ENCODE peak calls at places on chromosomes 16 and 17, in four cellular contexts. One of them, this sample, is unnamed. For H3K27me3 and H3K4me1, the result is how much of the 10 kb centered on the place peaks cover.

GRCh38 chr17:39139137-39139516 is 12.3 kb downstream of the PLXDC1 start:
- DNase-seq in endodermal cell: no peak
- DNase-seq in thoracic aorta: no peak
- DNase-seq in upper lobe of right lung: no peak
- DNase-seq in this sample: no peak

GRCh38 chr17:31559647-31560501 is 168.4 kb downstream of the RAB11FIP4 start:
- DNase-seq in thoracic aorta: no peak
- DNase-seq in endodermal cell: peak
- DNase-seq in upper lobe of right lung: no peak
- DNase-seq in this sample: no peak

GRCh38 chr17:74981979-74982662 is 5.3 kb upstream of the CDR2L start:
- DNase-seq in upper lobe of right lung: peak
- DNase-seq in endodermal cell: peak
- DNase-seq in thoracic aorta: peak
- DNase-seq in this sample: no peak

GRCh38 chr16:426115-426905 is 861 bp downstream of the RAB11FIP3 start:
- DNase-seq in thoracic aorta: no peak
- DNase-seq in upper lobe of right lung: no peak
- DNase-seq in endodermal cell: peak
- DNase-seq in this sample: no peak

GRCh38 chr17:44356241-44356640 is 7.4 kb downstream of the FAM171A2 start:
- DNase-seq in thoracic aorta: no peak
- DNase-seq in endodermal cell: peak
- DNase-seq in upper lobe of right lung: no peak
- DNase-seq in this sample: no peak

GRCh38 chr16:48300391-48300856 is 53.1 kb upstream of the ABCC11 start:
- DNase-seq in endodermal cell: no peak
- DNase-seq in thoracic aorta: no peak
- DNase-seq in upper lobe of right lung: no peak
- DNase-seq in this sample: no peak

GRCh38 chr16:88588754-88589153 is 18.6 kb downstream of the ZC3H18 start:
- DNase-seq in upper lobe of right lung: no peak
- DNase-seq in endodermal cell: no peak
- DNase-seq in thoracic aorta: no peak
- DNase-seq in this sample: no peak

GRCh38 chr17:64627797-64628196 is 34.3 kb downstream of the SMURF2 start:
- DNase-seq in upper lobe of right lung: no peak
- DNase-seq in thoracic aorta: no peak
- DNase-seq in endodermal cell: no peak
- DNase-seq in this sample: no peak

GRCh38 chr16:74107795-74108610 is 188.6 kb upstream of the PSMD7 start:
- DNase-seq in upper lobe of right lung: no peak
- DNase-seq in endodermal cell: peak
- DNase-seq in thoracic aorta: no peak
- DNase-seq in this sample: peak

GRCh38 chr17:48760411-48760810 is 31.9 kb upstream of the HOXB13 start:
- DNase-seq in endodermal cell: no peak
- DNase-seq in thoracic aorta: no peak
- DNase-seq in upper lobe of right lung: peak
- DNase-seq in this sample: no peak

GRCh38 chr17:74877592-74878543 is 5.1 kb upstream of the FDXR start:
- DNase-seq in endodermal cell: no peak
- DNase-seq in thoracic aorta: no peak
- DNase-seq in upper lobe of right lung: no peak
- DNase-seq in this sample: no peak

GRCh38 chr17:8628609-8629169 is 1.8 kb downstream of the MYH10 start:
- DNase-seq in thoracic aorta: no peak
- DNase-seq in upper lobe of right lung: no peak
- DNase-seq in endodermal cell: no peak
- DNase-seq in this sample: no peak

GRCh38 chr17:73546770-73547345 is 97.4 kb downstream of the SDK2 start:
- DNase-seq in thoracic aorta: no peak
- DNase-seq in endodermal cell: peak
- DNase-seq in upper lobe of right lung: peak
- DNase-seq in this sample: peak

GRCh38 chr17:13027246-13027645 is 9.4 kb upstream of the ELAC2 start:
- DNase-seq in endodermal cell: no peak
- DNase-seq in upper lobe of right lung: no peak
- DNase-seq in thoracic aorta: no peak
- DNase-seq in this sample: no peak

GRCh38 chr16:76748698-76749097 is 442.3 kb upstream of the MON1B start:
- DNase-seq in endodermal cell: no peak
- DNase-seq in upper lobe of right lung: no peak
- DNase-seq in thoracic aorta: no peak
- DNase-seq in this sample: no peak

DNA sequence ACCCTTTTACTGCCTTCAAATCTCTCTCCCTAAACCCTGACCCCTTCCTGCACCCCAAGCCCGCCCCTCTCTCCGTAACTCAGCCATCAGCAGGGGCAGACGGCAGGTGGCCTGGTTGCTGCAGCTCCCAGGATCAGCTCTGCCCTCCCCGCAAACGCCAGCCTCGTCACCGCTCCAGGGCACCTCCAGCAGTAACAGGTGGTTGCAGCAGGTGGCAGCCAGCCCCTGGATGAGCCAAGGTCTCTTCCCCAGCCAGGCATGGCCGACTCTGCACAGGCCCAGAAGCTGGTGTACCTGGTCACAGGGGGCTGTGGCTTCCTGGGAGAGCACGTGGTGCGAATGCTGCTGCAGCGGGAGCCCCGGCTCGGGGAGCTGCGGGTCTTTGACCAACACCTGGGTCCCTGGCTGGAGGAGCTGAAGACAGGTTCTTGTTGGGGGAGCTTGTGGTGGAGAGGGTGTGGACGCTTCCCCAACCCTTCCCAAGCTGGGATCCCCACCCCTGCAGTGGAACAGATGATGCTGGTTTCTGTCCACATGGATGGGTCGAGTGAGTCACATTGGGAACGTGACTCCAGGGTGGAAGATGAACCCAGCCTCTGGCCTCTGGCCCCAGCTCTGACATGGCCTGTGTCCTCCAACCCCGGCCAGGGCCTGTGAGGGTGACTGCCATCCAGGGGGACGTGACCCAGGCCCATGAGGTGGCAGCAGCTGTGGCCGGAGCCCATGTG is 558 bp downstream of the HSD3B7 start:
- DNase-seq in thoracic aorta: no peak
- DNase-seq in upper lobe of right lung: peak
- DNase-seq in endodermal cell: peak
- DNase-seq in this sample: no peak
- H3K27ac ChIP-seq in thoracic aorta: no peak
- H3K27ac ChIP-seq in upper lobe of right lung: no peak
- H3K27ac ChIP-seq in endodermal cell: no peak
- H3K27ac ChIP-seq in this sample: no peak

DNA sequence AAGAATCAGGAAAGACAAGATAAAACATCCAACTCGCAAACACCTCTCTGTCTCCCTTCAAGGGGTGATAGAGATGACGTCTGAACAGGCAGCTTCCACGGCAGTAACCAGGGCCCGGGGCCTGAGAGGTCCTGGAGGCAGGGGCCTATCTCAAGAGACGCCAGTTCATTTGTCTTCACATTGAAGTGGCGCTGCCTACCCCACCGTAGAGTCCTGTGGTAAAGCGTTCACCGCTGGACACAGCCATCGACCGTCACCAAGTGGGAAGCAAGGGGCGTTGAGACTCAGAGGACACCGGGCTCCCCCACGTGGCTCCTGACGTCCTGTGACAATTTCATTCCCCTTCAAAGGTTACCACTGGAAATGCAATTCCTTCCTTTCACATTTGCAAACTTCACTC is 21.4 kb downstream of the UTS2R start:
- DNase-seq in endodermal cell: no peak
- DNase-seq in thoracic aorta: no peak
- DNase-seq in upper lobe of right lung: no peak
- DNase-seq in this sample: no peak
- H3K27me3 ChIP-seq in endodermal cell: under half
- H3K27me3 ChIP-seq in thoracic aorta: under half
- H3K27me3 ChIP-seq in upper lobe of right lung: under half
- H3K27me3 ChIP-seq in this sample: under half

GRCh38 chr17:50196036-50196435 is 5.4 kb downstream of the COL1A1 start:
- DNase-seq in thoracic aorta: no peak
- DNase-seq in endodermal cell: no peak
- DNase-seq in upper lobe of right lung: no peak
- DNase-seq in this sample: no peak
- H3K4me1 ChIP-seq in thoracic aorta: under half
- H3K4me1 ChIP-seq in endodermal cell: under half
- H3K4me1 ChIP-seq in upper lobe of right lung: under half
- H3K4me1 ChIP-seq in this sample: under half

DNA sequence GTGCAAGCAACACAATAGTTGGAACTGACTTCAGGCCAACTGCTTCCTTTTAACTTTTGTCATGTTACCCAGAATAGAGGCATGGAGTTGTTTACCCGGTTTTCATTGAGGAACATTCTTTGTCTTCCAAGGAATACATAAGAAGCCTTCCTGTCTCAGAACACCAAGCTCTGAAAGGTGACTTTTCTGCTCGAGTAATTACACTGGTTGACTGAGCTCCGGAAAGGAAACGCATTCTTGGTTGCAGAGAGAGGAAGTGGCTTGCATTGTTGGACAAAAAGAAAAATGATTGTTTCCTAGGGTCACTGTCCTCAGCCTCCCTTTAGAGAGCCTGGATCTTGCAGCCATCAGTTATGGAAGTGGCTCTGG is 30.8 kb upstream of the SEC14L1 start:
- DNase-seq in thoracic aorta: no peak
- DNase-seq in upper lobe of right lung: no peak
- DNase-seq in endodermal cell: no peak
- DNase-seq in this sample: no peak
- H3K27ac ChIP-seq in thoracic aorta: peak
- H3K27ac ChIP-seq in upper lobe of right lung: peak
- H3K27ac ChIP-seq in endodermal cell: peak
- H3K27ac ChIP-seq in this sample: peak